ENCODE peak calls at places on chromosomes 7 and 10, in five cellular contexts. One of them, this sample, is unnamed.

GRCh38 chr7:101700424-101700823 is 71.3 kb upstream of the MYL10 start:
- DNase-seq in OCI-LY7: no peak
- DNase-seq in cerebellum: no peak
- DNase-seq in endothelial cell: no peak
- DNase-seq in activated naive CD8-positive, alpha-beta T cell treated with anti-CD3 and anti-CD28 coated beads, Interleukin-2, amount 50 U/mL, for 24 hours: no peak
- DNase-seq in this sample: no peak

GRCh38 chr10:124898493-124898892 is 43.4 kb upstream of the ZRANB1 start:
- DNase-seq in endothelial cell: no peak
- DNase-seq in cerebellum: no peak
- DNase-seq in OCI-LY7: no peak
- DNase-seq in activated naive CD8-positive, alpha-beta T cell treated with anti-CD3 and anti-CD28 coated beads, Interleukin-2, amount 50 U/mL, for 24 hours: no peak
- DNase-seq in this sample: no peak

GRCh38 chr7:142478479-142479220 is 220.8 kb upstream of the PRSS58 start:
- DNase-seq in activated naive CD8-positive, alpha-beta T cell treated with anti-CD3 and anti-CD28 coated beads, Interleukin-2, amount 50 U/mL, for 24 hours: peak
- DNase-seq in endothelial cell: peak
- DNase-seq in cerebellum: no peak
- DNase-seq in OCI-LY7: peak
- DNase-seq in this sample: peak

GRCh38 chr10:80924063-80924952 is 386.6 kb downstream of the SH2D4B start:
- DNase-seq in endothelial cell: peak
- DNase-seq in activated naive CD8-positive, alpha-beta T cell treated with anti-CD3 and anti-CD28 coated beads, Interleukin-2, amount 50 U/mL, for 24 hours: peak
- DNase-seq in cerebellum: no peak
- DNase-seq in OCI-LY7: peak
- DNase-seq in this sample: peak

GRCh38 chr7:137146552-137146961 is 197.0 kb downstream of the PTN start:
- DNase-seq in activated naive CD8-positive, alpha-beta T cell treated with anti-CD3 and anti-CD28 coated beads, Interleukin-2, amount 50 U/mL, for 24 hours: no peak
- DNase-seq in OCI-LY7: no peak
- DNase-seq in endothelial cell: no peak
- DNase-seq in cerebellum: no peak
- DNase-seq in this sample: no peak

GRCh38 chr10:10661176-10661575 is 356.5 kb upstream of the CELF2 start:
- DNase-seq in endothelial cell: no peak
- DNase-seq in cerebellum: no peak
- DNase-seq in OCI-LY7: no peak
- DNase-seq in activated naive CD8-positive, alpha-beta T cell treated with anti-CD3 and anti-CD28 coated beads, Interleukin-2, amount 50 U/mL, for 24 hours: no peak
- DNase-seq in this sample: no peak

GRCh38 chr7:89072094-89072493 is 276.6 kb upstream of the TEX47 start:
- DNase-seq in endothelial cell: no peak
- DNase-seq in cerebellum: no peak
- DNase-seq in OCI-LY7: no peak
- DNase-seq in activated naive CD8-positive, alpha-beta T cell treated with anti-CD3 and anti-CD28 coated beads, Interleukin-2, amount 50 U/mL, for 24 hours: no peak
- DNase-seq in this sample: no peak

GRCh38 chr7:26061340-26062239 is 90.4 kb upstream of the NFE2L3 start:
- DNase-seq in OCI-LY7: peak
- DNase-seq in endothelial cell: peak
- DNase-seq in cerebellum: peak
- DNase-seq in activated naive CD8-positive, alpha-beta T cell treated with anti-CD3 and anti-CD28 coated beads, Interleukin-2, amount 50 U/mL, for 24 hours: peak
- DNase-seq in this sample: peak

GRCh38 chr7:23956769-23957556 is 246.9 kb downstream of the STK31 start:
- DNase-seq in activated naive CD8-positive, alpha-beta T cell treated with anti-CD3 and anti-CD28 coated beads, Interleukin-2, amount 50 U/mL, for 24 hours: no peak
- DNase-seq in endothelial cell: no peak
- DNase-seq in OCI-LY7: no peak
- DNase-seq in cerebellum: no peak
- DNase-seq in this sample: no peak

GRCh38 chr7:17239683-17240521 is 58.5 kb upstream of the AHR start:
- DNase-seq in activated naive CD8-positive, alpha-beta T cell treated with anti-CD3 and anti-CD28 coated beads, Interleukin-2, amount 50 U/mL, for 24 hours: no peak
- DNase-seq in endothelial cell: no peak
- DNase-seq in OCI-LY7: no peak
- DNase-seq in cerebellum: no peak
- DNase-seq in this sample: no peak

GRCh38 chr7:503575-504111 is 16.0 kb downstream of the PDGFA start:
- DNase-seq in OCI-LY7: no peak
- DNase-seq in endothelial cell: no peak
- DNase-seq in activated naive CD8-positive, alpha-beta T cell treated with anti-CD3 and anti-CD28 coated beads, Interleukin-2, amount 50 U/mL, for 24 hours: no peak
- DNase-seq in cerebellum: no peak
- DNase-seq in this sample: no peak

GRCh38 chr7:151495360-151495759 is 24.3 kb downstream of the RHEB start:
- DNase-seq in activated naive CD8-positive, alpha-beta T cell treated with anti-CD3 and anti-CD28 coated beads, Interleukin-2, amount 50 U/mL, for 24 hours: no peak
- DNase-seq in endothelial cell: no peak
- DNase-seq in OCI-LY7: no peak
- DNase-seq in cerebellum: no peak
- DNase-seq in this sample: no peak

GRCh38 chr10:1706256-1706655 is 31.1 kb downstream of the ADARB2 start:
- DNase-seq in endothelial cell: no peak
- DNase-seq in cerebellum: peak
- DNase-seq in activated naive CD8-positive, alpha-beta T cell treated with anti-CD3 and anti-CD28 coated beads, Interleukin-2, amount 50 U/mL, for 24 hours: no peak
- DNase-seq in OCI-LY7: no peak
- DNase-seq in this sample: no peak

GRCh38 chr7:107051376-107051775 is 6.9 kb downstream of the PRKAR2B start:
- DNase-seq in activated naive CD8-positive, alpha-beta T cell treated with anti-CD3 and anti-CD28 coated beads, Interleukin-2, amount 50 U/mL, for 24 hours: no peak
- DNase-seq in cerebellum: no peak
- DNase-seq in OCI-LY7: no peak
- DNase-seq in endothelial cell: no peak
- DNase-seq in this sample: no peak

GRCh38 chr7:55556492-55556891 is 15.8 kb downstream of the VOPP1 start:
- DNase-seq in OCI-LY7: no peak
- DNase-seq in endothelial cell: no peak
- DNase-seq in activated naive CD8-positive, alpha-beta T cell treated with anti-CD3 and anti-CD28 coated beads, Interleukin-2, amount 50 U/mL, for 24 hours: no peak
- DNase-seq in cerebellum: no peak
- DNase-seq in this sample: no peak

GRCh38 chr10:48523820-48524758 is 80.8 kb downstream of the ARHGAP22 start:
- DNase-seq in OCI-LY7: no peak
- DNase-seq in cerebellum: no peak
- DNase-seq in endothelial cell: peak
- DNase-seq in activated naive CD8-positive, alpha-beta T cell treated with anti-CD3 and anti-CD28 coated beads, Interleukin-2, amount 50 U/mL, for 24 hours: peak
- DNase-seq in this sample: peak

GRCh38 chr7:35716038-35716803 is 21.3 kb upstream of the HERPUD2 start:
- DNase-seq in OCI-LY7: no peak
- DNase-seq in cerebellum: peak
- DNase-seq in endothelial cell: no peak
- DNase-seq in activated naive CD8-positive, alpha-beta T cell treated with anti-CD3 and anti-CD28 coated beads, Interleukin-2, amount 50 U/mL, for 24 hours: no peak
- DNase-seq in this sample: no peak

GRCh38 chr10:126423779-126424491 is 35.7 kb upstream of the ADAM12 start:
- DNase-seq in OCI-LY7: no peak
- DNase-seq in cerebellum: no peak
- DNase-seq in endothelial cell: no peak
- DNase-seq in activated naive CD8-positive, alpha-beta T cell treated with anti-CD3 and anti-CD28 coated beads, Interleukin-2, amount 50 U/mL, for 24 hours: no peak
- DNase-seq in this sample: no peak

GRCh38 chr10:4041531-4042096 is 256.6 kb upstream of the KLF6 start:
- DNase-seq in activated naive CD8-positive, alpha-beta T cell treated with anti-CD3 and anti-CD28 coated beads, Interleukin-2, amount 50 U/mL, for 24 hours: no peak
- DNase-seq in endothelial cell: no peak
- DNase-seq in OCI-LY7: no peak
- DNase-seq in cerebellum: no peak
- DNase-seq in this sample: no peak

GRCh38 chr10:122112021-122112616 is 123.2 kb downstream of the TACC2 start:
- DNase-seq in activated naive CD8-positive, alpha-beta T cell treated with anti-CD3 and anti-CD28 coated beads, Interleukin-2, amount 50 U/mL, for 24 hours: no peak
- DNase-seq in cerebellum: no peak
- DNase-seq in OCI-LY7: no peak
- DNase-seq in endothelial cell: no peak
- DNase-seq in this sample: no peak

GRCh38 chr10:1933215-1933614 is 195.9 kb upstream of the ADARB2 start:
- DNase-seq in OCI-LY7: no peak
- DNase-seq in activated naive CD8-positive, alpha-beta T cell treated with anti-CD3 and anti-CD28 coated beads, Interleukin-2, amount 50 U/mL, for 24 hours: no peak
- DNase-seq in cerebellum: no peak
- DNase-seq in endothelial cell: no peak
- DNase-seq in this sample: no peak

GRCh38 chr10:6494934-6495592 is 85.0 kb downstream of the PRKCQ start:
- DNase-seq in endothelial cell: no peak
- DNase-seq in OCI-LY7: no peak
- DNase-seq in activated naive CD8-positive, alpha-beta T cell treated with anti-CD3 and anti-CD28 coated beads, Interleukin-2, amount 50 U/mL, for 24 hours: peak
- DNase-seq in cerebellum: no peak
- DNase-seq in this sample: no peak

GRCh38 chr10:102632394-102633062 is 11.8 kb upstream of the TRIM8 start:
- DNase-seq in activated naive CD8-positive, alpha-beta T cell treated with anti-CD3 and anti-CD28 coated beads, Interleukin-2, amount 50 U/mL, for 24 hours: peak
- DNase-seq in endothelial cell: no peak
- DNase-seq in cerebellum: no peak
- DNase-seq in OCI-LY7: no peak
- DNase-seq in this sample: no peak

GRCh38 chr7:92955081-92955480 is 118.7 kb upstream of the CDK6 start:
- DNase-seq in cerebellum: no peak
- DNase-seq in activated naive CD8-positive, alpha-beta T cell treated with anti-CD3 and anti-CD28 coated beads, Interleukin-2, amount 50 U/mL, for 24 hours: peak
- DNase-seq in OCI-LY7: no peak
- DNase-seq in endothelial cell: no peak
- DNase-seq in this sample: no peak

GRCh38 chr10:47044741-47045140 is 133.5 kb downstream of the PTPN20 start:
- DNase-seq in cerebellum: no peak
- DNase-seq in activated naive CD8-positive, alpha-beta T cell treated with anti-CD3 and anti-CD28 coated beads, Interleukin-2, amount 50 U/mL, for 24 hours: no peak
- DNase-seq in endothelial cell: no peak
- DNase-seq in OCI-LY7: no peak
- DNase-seq in this sample: no peak

GRCh38 chr10:78630944-78631838 is 437.6 kb upstream of the ZMIZ1 start:
- DNase-seq in OCI-LY7: no peak
- DNase-seq in cerebellum: peak
- DNase-seq in activated naive CD8-positive, alpha-beta T cell treated with anti-CD3 and anti-CD28 coated beads, Interleukin-2, amount 50 U/mL, for 24 hours: peak
- DNase-seq in endothelial cell: no peak
- DNase-seq in this sample: no peak

GRCh38 chr10:31062856-31063255 is 31.2 kb upstream of the ZNF438 start:
- DNase-seq in cerebellum: no peak
- DNase-seq in activated naive CD8-positive, alpha-beta T cell treated with anti-CD3 and anti-CD28 coated beads, Interleukin-2, amount 50 U/mL, for 24 hours: no peak
- DNase-seq in OCI-LY7: no peak
- DNase-seq in endothelial cell: no peak
- DNase-seq in this sample: no peak

GRCh38 chr10:97771055-97771811 is 566 bp downstream of the SFRP5 start:
- DNase-seq in cerebellum: no peak
- DNase-seq in OCI-LY7: no peak
- DNase-seq in activated naive CD8-positive, alpha-beta T cell treated with anti-CD3 and anti-CD28 coated beads, Interleukin-2, amount 50 U/mL, for 24 hours: no peak
- DNase-seq in endothelial cell: peak
- DNase-seq in this sample: peak

GRCh38 chr10:112052176-112052575 is 131.4 kb downstream of the GPAM start:
- DNase-seq in cerebellum: no peak
- DNase-seq in activated naive CD8-positive, alpha-beta T cell treated with anti-CD3 and anti-CD28 coated beads, Interleukin-2, amount 50 U/mL, for 24 hours: no peak
- DNase-seq in endothelial cell: no peak
- DNase-seq in OCI-LY7: no peak
- DNase-seq in this sample: no peak

GRCh38 chr10:86100581-86101061 is 266.0 kb downstream of the GRID1 start:
- DNase-seq in OCI-LY7: peak
- DNase-seq in activated naive CD8-positive, alpha-beta T cell treated with anti-CD3 and anti-CD28 coated beads, Interleukin-2, amount 50 U/mL, for 24 hours: no peak
- DNase-seq in endothelial cell: peak
- DNase-seq in cerebellum: no peak
- DNase-seq in this sample: peak